ENCODE peak calls at places on chromosome 9, in eight cellular contexts. One of them, this sample, is unnamed.

GRCh38 chr9:124894741-124895170 is 32.8 kb downstream of the ARPC5L start:
- DNase-seq in hippocampal formation: no peak
- DNase-seq in amniotic stem cell: no peak
- DNase-seq in iPS-NIHi11: peak
- DNase-seq in NCI-H82: peak
- DNase-seq in HEK293T: peak
- DNase-seq in nucleus accumbens: no peak
- DNase-seq in HCT116: peak
- DNase-seq in this sample: peak

GRCh38 chr9:137281345-137282116 is 4.0 kb downstream of the TOR4A start:
- DNase-seq in hippocampal formation: no peak
- DNase-seq in amniotic stem cell: no peak
- DNase-seq in iPS-NIHi11: no peak
- DNase-seq in NCI-H82: no peak
- DNase-seq in HEK293T: no peak
- DNase-seq in nucleus accumbens: no peak
- DNase-seq in HCT116: no peak
- DNase-seq in this sample: peak

GRCh38 chr9:82021198-82021597 is 32.6 kb downstream of the SPATA31D1 start:
- DNase-seq in hippocampal formation: no peak
- DNase-seq in amniotic stem cell: peak
- DNase-seq in iPS-NIHi11: no peak
- DNase-seq in NCI-H82: no peak
- DNase-seq in HEK293T: no peak
- DNase-seq in nucleus accumbens: no peak
- DNase-seq in HCT116: peak
- DNase-seq in this sample: no peak

GRCh38 chr9:128818839-128819715 is 777 bp downstream of the ENDOG start:
- DNase-seq in hippocampal formation: peak
- DNase-seq in amniotic stem cell: no peak
- DNase-seq in iPS-NIHi11: peak
- DNase-seq in NCI-H82: peak
- DNase-seq in HEK293T: no peak
- DNase-seq in nucleus accumbens: peak
- DNase-seq in HCT116: no peak
- DNase-seq in this sample: peak

GRCh38 chr9:104094534-104095020 is 468 bp downstream of the SMC2 start:
- DNase-seq in hippocampal formation: no peak
- DNase-seq in amniotic stem cell: no peak
- DNase-seq in iPS-NIHi11: peak
- DNase-seq in NCI-H82: no peak
- DNase-seq in HEK293T: no peak
- DNase-seq in nucleus accumbens: no peak
- DNase-seq in HCT116: no peak
- DNase-seq in this sample: no peak

GRCh38 chr9:95265960-95266359 is 51.5 kb downstream of the FANCC start:
- DNase-seq in hippocampal formation: no peak
- DNase-seq in amniotic stem cell: no peak
- DNase-seq in iPS-NIHi11: no peak
- DNase-seq in NCI-H82: no peak
- DNase-seq in HEK293T: no peak
- DNase-seq in nucleus accumbens: no peak
- DNase-seq in HCT116: no peak
- DNase-seq in this sample: no peak

GRCh38 chr9:76744336-76744735 is 19.9 kb upstream of the PCA3 start:
- DNase-seq in hippocampal formation: no peak
- DNase-seq in amniotic stem cell: no peak
- DNase-seq in iPS-NIHi11: no peak
- DNase-seq in NCI-H82: no peak
- DNase-seq in HEK293T: no peak
- DNase-seq in nucleus accumbens: no peak
- DNase-seq in HCT116: no peak
- DNase-seq in this sample: no peak

GRCh38 chr9:88198346-88198807 is 60.1 kb upstream of the SPATA31C2 start:
- DNase-seq in hippocampal formation: no peak
- DNase-seq in amniotic stem cell: no peak
- DNase-seq in iPS-NIHi11: no peak
- DNase-seq in NCI-H82: no peak
- DNase-seq in HEK293T: no peak
- DNase-seq in nucleus accumbens: no peak
- DNase-seq in HCT116: no peak
- DNase-seq in this sample: no peak

GRCh38 chr9:21104787-21105186 is 27.0 kb upstream of the IFNB1 start:
- DNase-seq in hippocampal formation: no peak
- DNase-seq in amniotic stem cell: no peak
- DNase-seq in iPS-NIHi11: no peak
- DNase-seq in NCI-H82: no peak
- DNase-seq in HEK293T: no peak
- DNase-seq in nucleus accumbens: no peak
- DNase-seq in HCT116: no peak
- DNase-seq in this sample: no peak

GRCh38 chr9:87405677-87406544 is 91.8 kb upstream of the DAPK1 start:
- DNase-seq in hippocampal formation: no peak
- DNase-seq in amniotic stem cell: no peak
- DNase-seq in iPS-NIHi11: no peak
- DNase-seq in NCI-H82: no peak
- DNase-seq in HEK293T: no peak
- DNase-seq in nucleus accumbens: no peak
- DNase-seq in HCT116: no peak
- DNase-seq in this sample: no peak

GRCh38 chr9:121233906-121234901 is 32.5 kb upstream of the RAB14 start:
- DNase-seq in hippocampal formation: no peak
- DNase-seq in amniotic stem cell: no peak
- DNase-seq in iPS-NIHi11: no peak
- DNase-seq in NCI-H82: no peak
- DNase-seq in HEK293T: no peak
- DNase-seq in nucleus accumbens: no peak
- DNase-seq in HCT116: no peak
- DNase-seq in this sample: no peak

GRCh38 chr9:121558423-121558950 is 58.8 kb upstream of the GGTA1 start:
- DNase-seq in hippocampal formation: no peak
- DNase-seq in amniotic stem cell: no peak
- DNase-seq in iPS-NIHi11: no peak
- DNase-seq in NCI-H82: no peak
- DNase-seq in HEK293T: no peak
- DNase-seq in nucleus accumbens: no peak
- DNase-seq in HCT116: no peak
- DNase-seq in this sample: no peak

GRCh38 chr9:16787724-16788123 is 82.7 kb downstream of the BNC2 start:
- DNase-seq in hippocampal formation: no peak
- DNase-seq in amniotic stem cell: no peak
- DNase-seq in iPS-NIHi11: no peak
- DNase-seq in NCI-H82: no peak
- DNase-seq in HEK293T: no peak
- DNase-seq in nucleus accumbens: no peak
- DNase-seq in HCT116: no peak
- DNase-seq in this sample: no peak

GRCh38 chr9:115015018-115015635 is 84.7 kb upstream of the TNFSF8 start:
- DNase-seq in hippocampal formation: no peak
- DNase-seq in amniotic stem cell: peak
- DNase-seq in iPS-NIHi11: peak
- DNase-seq in NCI-H82: peak
- DNase-seq in HEK293T: peak
- DNase-seq in nucleus accumbens: no peak
- DNase-seq in HCT116: peak
- DNase-seq in this sample: peak

GRCh38 chr9:10366171-10366779 is 246.5 kb downstream of the PTPRD start:
- DNase-seq in hippocampal formation: no peak
- DNase-seq in amniotic stem cell: no peak
- DNase-seq in iPS-NIHi11: peak
- DNase-seq in NCI-H82: peak
- DNase-seq in HEK293T: peak
- DNase-seq in nucleus accumbens: no peak
- DNase-seq in HCT116: peak
- DNase-seq in this sample: no peak

GRCh38 chr9:136270173-136270710 is 24.6 kb upstream of the QSOX2 start:
- DNase-seq in hippocampal formation: no peak
- DNase-seq in amniotic stem cell: no peak
- DNase-seq in iPS-NIHi11: no peak
- DNase-seq in NCI-H82: no peak
- DNase-seq in HEK293T: no peak
- DNase-seq in nucleus accumbens: no peak
- DNase-seq in HCT116: no peak
- DNase-seq in this sample: no peak

GRCh38 chr9:27888661-27889295 is 315.5 kb upstream of the C9orf72 start:
- DNase-seq in hippocampal formation: no peak
- DNase-seq in amniotic stem cell: no peak
- DNase-seq in iPS-NIHi11: peak
- DNase-seq in NCI-H82: peak
- DNase-seq in HEK293T: peak
- DNase-seq in nucleus accumbens: no peak
- DNase-seq in HCT116: peak
- DNase-seq in this sample: peak

GRCh38 chr9:115674091-115674490 is 479.5 kb upstream of the PAPPA start:
- DNase-seq in hippocampal formation: no peak
- DNase-seq in amniotic stem cell: no peak
- DNase-seq in iPS-NIHi11: no peak
- DNase-seq in NCI-H82: no peak
- DNase-seq in HEK293T: no peak
- DNase-seq in nucleus accumbens: no peak
- DNase-seq in HCT116: no peak
- DNase-seq in this sample: no peak

GRCh38 chr9:130018260-130018659 is 24.7 kb downstream of the FNBP1 start:
- DNase-seq in hippocampal formation: no peak
- DNase-seq in amniotic stem cell: no peak
- DNase-seq in iPS-NIHi11: no peak
- DNase-seq in NCI-H82: no peak
- DNase-seq in HEK293T: no peak
- DNase-seq in nucleus accumbens: no peak
- DNase-seq in HCT116: no peak
- DNase-seq in this sample: no peak

GRCh38 chr9:91127653-91128052 is 234.1 kb downstream of the AUH start:
- DNase-seq in hippocampal formation: no peak
- DNase-seq in amniotic stem cell: no peak
- DNase-seq in iPS-NIHi11: no peak
- DNase-seq in NCI-H82: no peak
- DNase-seq in HEK293T: no peak
- DNase-seq in nucleus accumbens: no peak
- DNase-seq in HCT116: no peak
- DNase-seq in this sample: no peak

GRCh38 chr9:37422289-37423104 is at the start of gene GRHPR:
- DNase-seq in hippocampal formation: peak
- DNase-seq in amniotic stem cell: peak
- DNase-seq in iPS-NIHi11: peak
- DNase-seq in NCI-H82: peak
- DNase-seq in HEK293T: peak
- DNase-seq in nucleus accumbens: peak
- DNase-seq in HCT116: peak
- DNase-seq in this sample: peak

GRCh38 chr9:92407818-92408217 is 3.4 kb upstream of the OGN start:
- DNase-seq in hippocampal formation: no peak
- DNase-seq in amniotic stem cell: no peak
- DNase-seq in iPS-NIHi11: no peak
- DNase-seq in NCI-H82: no peak
- DNase-seq in HEK293T: no peak
- DNase-seq in nucleus accumbens: no peak
- DNase-seq in HCT116: no peak
- DNase-seq in this sample: no peak

GRCh38 chr9:108382267-108382666 is 473.5 kb downstream of the ACTL7B start:
- DNase-seq in hippocampal formation: no peak
- DNase-seq in amniotic stem cell: no peak
- DNase-seq in iPS-NIHi11: no peak
- DNase-seq in NCI-H82: no peak
- DNase-seq in HEK293T: no peak
- DNase-seq in nucleus accumbens: no peak
- DNase-seq in HCT116: no peak
- DNase-seq in this sample: no peak

GRCh38 chr9:132333556-132333955 is 21.2 kb downstream of the SETX start:
- DNase-seq in hippocampal formation: no peak
- DNase-seq in amniotic stem cell: no peak
- DNase-seq in iPS-NIHi11: no peak
- DNase-seq in NCI-H82: no peak
- DNase-seq in HEK293T: no peak
- DNase-seq in nucleus accumbens: no peak
- DNase-seq in HCT116: no peak
- DNase-seq in this sample: no peak

GRCh38 chr9:70852711-70853240 is 268.6 kb downstream of the TRPM3 start:
- DNase-seq in hippocampal formation: no peak
- DNase-seq in amniotic stem cell: no peak
- DNase-seq in iPS-NIHi11: no peak
- DNase-seq in NCI-H82: no peak
- DNase-seq in HEK293T: no peak
- DNase-seq in nucleus accumbens: no peak
- DNase-seq in HCT116: no peak
- DNase-seq in this sample: no peak